ENCODE peak calls at places on chromosomes 7 and 10, in five cellular contexts. T is non-pigmented ciliary epithelial cell; Q is stimulated activated naive CD8-positive, alpha-beta T cell treated with anti-CD3 and anti-CD28 coated beads, Interleukin-15, amount 100 ng/mL, for 72 hours; C is activated CD4-positive, alpha-beta T cell treated with anti-CD3 and anti-CD28 coated beads, Interleukin-2, amount 10 ng/mL, durations not matched to agents 7 days and 5 days; F is kidney tubule cell. P is an unnamed sample.

GRCh38 chr7:116210345-116211005 is at the start of gene TES:
- DNase-seq in T (no peak), Q (peak), C (peak), F (peak), P (no peak)

GRCh38 chr10:116385994-116386809 is 41.4 kb upstream of the PNLIPRP3 start:
- DNase-seq in T (peak), Q (no peak), C (peak), F (peak), P (no peak)

GRCh38 chr10:129491123-129491734 is 24.2 kb downstream of the MGMT start:
- DNase-seq in T (no peak), Q (no peak), C (no peak), F (peak), P (no peak)

GRCh38 chr10:314871-315270 is 179.6 kb downstream of the ZMYND11 start:
- DNase-seq in T (no peak), Q (no peak), C (no peak), F (no peak), P (no peak)

GRCh38 chr10:34434119-34434594 is 380.9 kb downstream of the PARD3 start:
- DNase-seq in T (peak), Q (no peak), C (no peak), F (peak), P (no peak)

GRCh38 chr10:97149065-97149680 is 36.6 kb downstream of the SLIT1 start:
- DNase-seq in T (no peak), Q (no peak), C (no peak), F (no peak), P (no peak)

GRCh38 chr10:93440591-93441012 is 41.5 kb downstream of the MYOF start:
- DNase-seq in T (no peak), Q (no peak), C (no peak), F (peak), P (no peak)

GRCh38 chr7:75817112-75817511 is 3.5 kb upstream of the CCL24 start:
- DNase-seq in T (no peak), Q (no peak), C (no peak), F (no peak), P (no peak)

GRCh38 chr7:25098096-25099046 is 26.7 kb downstream of the CYCS start:
- DNase-seq in T (peak), Q (peak), C (peak), F (peak), P (peak)

GRCh38 chr10:51095444-51095843 is 21.2 kb downstream of the PRKG1 start:
- DNase-seq in T (no peak), Q (no peak), C (no peak), F (no peak), P (no peak)

GRCh38 chr7:76086070-76086469 is 38.2 kb downstream of the MDH2 start:
- DNase-seq in T (no peak), Q (no peak), C (no peak), F (peak), P (no peak)

GRCh38 chr7:11540271-11540761 is 291.7 kb downstream of the THSD7A start:
- DNase-seq in T (peak), Q (no peak), C (no peak), F (peak), P (no peak)

GRCh38 chr10:97188234-97188847 is 2.6 kb upstream of the SLIT1 start:
- DNase-seq in T (no peak), Q (no peak), C (no peak), F (no peak), P (no peak)

GRCh38 chr10:100346351-100346764 is 675 bp upstream of the SCD start:
- DNase-seq in T (no peak), Q (peak), C (peak), F (peak), P (peak)

GRCh38 chr7:17444151-17444550 is 145.7 kb downstream of the AHR start:
- DNase-seq in T (no peak), Q (no peak), C (no peak), F (no peak), P (no peak)

GRCh38 chr7:129698516-129699418 is 87.2 kb downstream of the NRF1 start:
- DNase-seq in T (no peak), Q (no peak), C (no peak), F (peak), P (no peak)

GRCh38 chr7:117010375-117011133 is 57.3 kb downstream of the ST7 start:
- DNase-seq in T (no peak), Q (peak), C (no peak), F (peak), P (no peak)

GRCh38 chr10:132283604-132284382 is 24.0 kb downstream of the STK32C start:
- DNase-seq in T (no peak), Q (no peak), C (no peak), F (no peak), P (no peak)

GRCh38 chr7:109354552-109354951 is 784.9 kb downstream of the DNAJB9 start:
- DNase-seq in T (no peak), Q (no peak), C (no peak), F (no peak), P (no peak)

GRCh38 chr10:78830062-78830974 is 238.4 kb upstream of the ZMIZ1 start:
- DNase-seq in T (peak), Q (no peak), C (no peak), F (peak), P (peak)

GRCh38 chr7:140033779-140034363 is 28.9 kb downstream of the PARP12 start:
- DNase-seq in T (no peak), Q (no peak), C (no peak), F (no peak), P (no peak)

GRCh38 chr10:91779011-91779605 is 19.1 kb upstream of the TNKS2 start:
- DNase-seq in T (no peak), Q (no peak), C (no peak), F (peak), P (no peak)

GRCh38 chr7:12091164-12091563 is 119.9 kb upstream of the TMEM106B start:
- DNase-seq in T (no peak), Q (no peak), C (no peak), F (no peak), P (no peak)

GRCh38 chr10:79068203-79068561 is 584 bp upstream of the ZMIZ1 start:
- DNase-seq in T (no peak), Q (peak), C (peak), F (no peak), P (no peak)

GRCh38 chr7:149302865-149303264 is 40.9 kb downstream of the ZNF783 start:
- DNase-seq in T (no peak), Q (no peak), C (no peak), F (no peak), P (no peak)

GRCh38 chr7:155987681-155988080 is 175.4 kb upstream of the SHH start:
- DNase-seq in T (no peak), Q (no peak), C (no peak), F (no peak), P (no peak)

GRCh38 chr7:28104811-28105210 is 75.8 kb downstream of the JAZF1 start:
- DNase-seq in T (no peak), Q (no peak), C (no peak), F (no peak), P (no peak)

GRCh38 chr10:114244126-114244525 is 5.1 kb downstream of the VWA2 start:
- DNase-seq in T (no peak), Q (no peak), C (no peak), F (no peak), P (no peak)

GRCh38 chr7:103073989-103074518 is 542 bp downstream of the FBXL13 start:
- DNase-seq in T (no peak), Q (no peak), C (no peak), F (no peak), P (no peak)

GRCh38 chr10:23116696-23117095 is 21.3 kb downstream of the MSRB2 start:
- DNase-seq in T (no peak), Q (no peak), C (no peak), F (no peak), P (no peak)